ENCODE peak calls at places on chromosomes 16 and 17, in four cellular contexts. A is stomach, O is HCT116, K is H1. M is an unnamed sample.

GRCh38 chr17:56441331-56441730 is 152.2 kb upstream of the NOG start:
- DNase-seq in O (no peak), A (no peak), K (no peak), M (no peak)

GRCh38 chr16:49564577-49565224 is 191.1 kb downstream of the C16orf78 start:
- DNase-seq in O (no peak), K (no peak), A (no peak), M (no peak)

GRCh38 chr16:68756250-68757051 is 19.4 kb downstream of the CDH1 start:
- DNase-seq in O (peak; percentile 98), K (no peak), A (peak; percentile 70), M (no peak)

GRCh38 chr16:27189335-27189972 is 13.9 kb upstream of the KDM8 start:
- DNase-seq in K (peak; percentile 52), A (peak; percentile 28), O (no peak), M (no peak)

GRCh38 chr17:37503148-37503547 is 13.5 kb downstream of the DUSP14 start:
- DNase-seq in K (no peak), O (no peak), A (no peak), M (no peak)

GRCh38 chr17:75970011-75970523 is 8.9 kb downstream of the ACOX1 start:
- DNase-seq in A (no peak), K (no peak), O (no peak), M (no peak)

GRCh38 chr17:32569171-32570080 is 82.6 kb downstream of the CDK5R1 start:
- DNase-seq in K (peak; percentile 37), A (no peak), O (no peak), M (no peak)

GRCh38 chr17:18025596-18026407 is 13.2 kb downstream of the ATPAF2 start:
- DNase-seq in A (no peak), O (no peak), K (no peak), M (no peak)

GRCh38 chr16:67241008-67241900 is 6.0 kb downstream of the FHOD1 start:
- DNase-seq in K (no peak), A (peak; percentile 91), O (no peak), M (peak; percentile 83)

GRCh38 chr17:45700171-45701090 is 83.7 kb upstream of the CRHR1 start:
- DNase-seq in A (no peak), O (no peak), K (no peak), M (no peak)

GRCh38 chr16:46629331-46629843 is 8.2 kb upstream of the SHCBP1 start:
- DNase-seq in K (peak; percentile 52), A (no peak), O (peak; percentile 59), M (no peak)

GRCh38 chr17:38898812-38899348 is 26.5 kb upstream of the LASP1NB start:
- DNase-seq in O (no peak), A (peak; percentile 50), K (no peak), M (peak; percentile 95)

GRCh38 chr17:10036511-10037061 is 131.5 kb upstream of the RCVRN start:
- DNase-seq in K (no peak), O (no peak), A (no peak), M (peak; percentile 87)

GRCh38 chr17:9979463-9979995 is 74.5 kb upstream of the RCVRN start:
- DNase-seq in K (no peak), A (no peak), O (no peak), M (no peak)

GRCh38 chr16:54718376-54718775 is 212.3 kb upstream of the IRX5 start:
- DNase-seq in A (no peak), O (no peak), K (no peak), M (no peak)

GRCh38 chr17:56594528-56595418 is 1.3 kb downstream of the NOG start:
- DNase-seq in O (no peak), A (no peak), K (peak; percentile 74), M (peak; percentile 78)

GRCh38 chr17:45414997-45415881 is 17.4 kb downstream of the ARHGAP27 start:
- DNase-seq in O (no peak), A (no peak), K (no peak), M (no peak)

GRCh38 chr17:43368740-43369506 is 29.9 kb upstream of the ARL4D start:
- DNase-seq in K (peak; percentile 88), O (peak; percentile 50), A (peak; percentile 80), M (peak; percentile 93)

GRCh38 chr17:78865682-78866390 is 25.2 kb upstream of the USP36 start:
- DNase-seq in K (peak; percentile 95), O (peak; percentile 73), A (peak; percentile 89), M (peak; percentile 91)

GRCh38 chr16:75112281-75113045 is 4.1 kb downstream of the LDHD start:
- DNase-seq in A (no peak), O (no peak), K (no peak), M (peak; percentile 70)

GRCh38 chr17:50203589-50204345 is 2.3 kb upstream of the COL1A1 start:
- DNase-seq in A (no peak), K (no peak), O (no peak), M (no peak)

GRCh38 chr16:79104567-79104966 is 496.0 kb downstream of the MAF start:
- DNase-seq in O (no peak), A (no peak), K (no peak), M (no peak)

GRCh38 chr17:48060249-48060648 is 12.1 kb downstream of the NFE2L1 start:
- DNase-seq in A (no peak), K (no peak), O (no peak), M (peak; percentile 57)

GRCh38 chr17:37527249-37527851 is 37.7 kb downstream of the DUSP14 start:
- DNase-seq in O (peak; percentile 38), A (no peak), K (peak; percentile 40), M (no peak)

GRCh38 chr16:15544405-15544804 is 98.5 kb downstream of the MARF1 start:
- DNase-seq in K (no peak), O (no peak), A (no peak), M (no peak)

GRCh38 chr17:632551-632950 is 82.1 kb downstream of the VPS53 start:
- DNase-seq in A (no peak), O (no peak), K (no peak), M (no peak)
- TF ChIP-seq POLR2AphosphoS5 in A (no peak), O (no peak), K (no peak), M (no peak)

DNA sequence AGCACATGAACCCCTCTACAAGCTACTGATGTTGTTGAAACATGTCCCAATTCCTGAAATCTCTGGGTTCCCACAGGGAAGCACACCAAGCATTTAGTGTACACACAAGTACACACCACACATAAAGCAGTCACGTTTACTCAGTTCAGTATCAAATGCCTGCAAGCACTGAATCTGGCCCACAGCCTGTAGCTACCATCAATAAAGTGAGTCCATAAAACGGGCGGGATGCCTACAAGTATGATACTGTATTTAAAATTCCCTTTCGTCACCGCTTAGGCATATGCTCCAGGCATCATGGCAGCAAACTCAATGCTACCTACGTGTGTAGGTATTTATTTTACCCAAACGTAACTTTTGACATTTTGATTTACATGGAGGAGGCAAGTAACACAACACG is 2.3 kb downstream of the AXIN1 start:
- DNase-seq in K (no peak), A (no peak), O (no peak), M (no peak)
- H3K27ac ChIP-seq in K (no peak overlapping the region), A (no peak overlapping the region), O (no peak overlapping the region), M (no peak overlapping the region)

GRCh38 chr16:72848759-72849664 is 198.9 kb downstream of the ZFHX3 start:
- DNase-seq in A (peak; percentile 92), O (peak; percentile 56), K (no peak), M (no peak)
- TF ChIP-seq POLR2AphosphoS5 in A (peak; percentile 46), O (peak; percentile 32), K (no peak), M (peak; percentile 50)

DNA sequence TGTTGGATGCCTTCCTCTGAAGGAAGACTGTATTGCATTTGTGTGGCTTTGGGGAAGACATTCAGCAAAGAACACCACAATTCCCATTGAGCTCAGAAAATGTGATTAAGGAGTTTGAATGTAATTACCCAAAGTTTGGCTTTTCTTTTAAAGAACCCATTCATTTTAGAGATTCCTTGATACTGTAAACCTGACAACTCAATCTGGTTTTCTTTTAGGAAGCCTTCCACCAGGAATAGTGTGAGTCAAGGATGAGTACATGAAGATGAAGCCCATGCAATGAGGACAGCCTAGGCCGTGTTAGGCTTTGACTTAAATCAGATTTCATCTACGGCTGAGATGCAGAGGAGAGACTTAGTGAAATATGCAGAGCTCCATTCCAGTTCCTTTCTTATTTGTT is 271.7 kb upstream of the TBX2 start:
- DNase-seq in K (no peak), A (no peak), O (no peak), M (no peak)
- H3K27ac ChIP-seq in K (no peak overlapping the region), A (no peak overlapping the region), O (no peak overlapping the region), M (no peak overlapping the region)

GRCh38 chr16:2210009-2210332 is 692 bp downstream of the BRICD5 start:
- DNase-seq in K (no peak), A (no peak), O (no peak), M (no peak)

GRCh38 chr16:2208772-2209171 is 1.9 kb downstream of the BRICD5 start:
- DNase-seq in A (no peak), O (no peak), K (no peak), M (no peak)

GRCh38 chr16:2209258-2210008 is 1.2 kb downstream of the BRICD5 start:
- DNase-seq in A (no peak), O (no peak), K (no peak), M (no peak)

GRCh38 chr16:2211923-2212347 is 1.3 kb upstream of the BRICD5 start:
- DNase-seq in A (no peak), O (no peak), K (no peak), M (no peak)

DNA sequence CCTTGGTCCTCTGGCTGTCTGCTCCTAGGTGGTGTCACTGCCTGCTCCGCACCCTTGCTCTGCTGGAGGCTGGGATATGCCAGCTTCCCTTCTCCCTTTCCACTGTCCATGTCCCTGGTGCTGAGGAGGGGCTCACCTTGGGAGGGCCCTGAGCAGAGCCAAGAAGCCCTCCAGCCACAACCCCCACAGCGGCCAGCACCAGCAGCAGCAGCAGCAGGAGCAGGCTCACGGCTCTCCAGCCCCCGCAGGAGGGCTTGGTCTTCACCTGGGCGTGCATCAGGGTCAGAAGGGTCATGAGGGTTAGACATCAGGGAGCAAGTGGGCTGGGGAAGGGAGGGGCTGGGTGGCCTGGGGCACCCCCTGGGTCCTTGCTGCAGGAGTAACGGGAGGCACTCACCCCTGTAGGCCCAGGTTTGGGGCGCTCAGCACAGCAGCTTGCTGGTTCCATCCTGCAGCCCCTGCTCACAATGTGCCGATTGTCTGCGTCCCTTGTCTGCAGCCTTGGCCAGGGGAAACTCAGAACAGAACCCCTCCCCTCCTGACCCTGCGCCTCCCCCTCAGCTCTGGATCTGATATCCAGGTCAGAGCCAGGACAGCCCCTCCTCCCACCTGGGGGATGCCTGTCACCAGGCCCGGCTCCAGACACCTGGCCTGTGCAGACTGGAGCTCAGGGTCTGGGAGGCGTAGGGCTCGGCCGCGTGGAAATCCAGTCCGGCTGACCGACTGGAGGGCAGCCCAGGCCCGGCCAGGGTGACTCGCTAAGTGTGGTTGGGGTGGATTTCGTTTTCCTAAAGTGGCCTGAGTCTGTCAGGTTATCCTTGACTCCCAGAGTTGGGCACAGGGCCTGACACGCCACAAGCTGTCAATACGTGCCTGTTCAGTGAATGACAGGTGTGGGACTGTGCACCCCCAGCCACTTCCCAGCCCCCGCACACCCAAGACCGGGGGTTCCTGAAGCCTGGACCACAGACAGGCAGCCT is at the start of gene BRICD5:
- DNase-seq in A (no peak), O (no peak), K (no peak), M (no peak)
- TF ChIP-seq POLR2AphosphoS5 in A (no peak), O (peak; percentile 36), K (peak; percentile 21), M (peak; percentile 34)

GRCh38 chr16:72657791-72658190 is 390.1 kb downstream of the ZFHX3 start:
- DNase-seq in A (no peak), O (no peak), K (no peak), M (no peak)
- H3K27ac ChIP-seq in A (no peak overlapping the region), O (no peak overlapping the region), K (no peak overlapping the region), M (no peak overlapping the region)

DNA sequence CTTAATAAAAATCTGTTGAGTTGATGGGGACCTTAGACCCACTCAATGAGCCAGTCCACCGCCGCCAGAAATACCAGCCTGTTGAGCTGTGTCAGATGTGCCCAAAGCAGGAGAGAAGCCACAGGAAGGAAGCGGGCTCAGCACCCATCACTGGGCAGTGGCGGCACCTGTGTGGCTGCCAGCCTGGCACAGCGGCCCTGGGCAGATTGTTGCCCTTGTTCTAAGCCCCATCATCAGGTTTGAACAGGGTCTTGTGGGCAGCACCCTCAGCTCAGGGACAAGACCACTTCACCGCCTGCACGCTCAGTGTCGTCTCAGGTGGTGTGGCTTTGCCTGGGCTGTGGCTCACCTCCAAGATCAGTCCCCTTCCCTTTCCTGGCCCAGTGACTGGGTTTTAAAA is 9.3 kb downstream of the ENDOV start:
- DNase-seq in A (no peak), O (no peak), K (no peak), M (no peak)
- TF ChIP-seq POLR2AphosphoS5 in A (no peak), O (no peak), K (no peak), M (peak; percentile 39)